ENCODE peak calls at places on chromosome 20, in eight cellular contexts. C is hepatocyte; T is endodermal cell; A is mesendoderm; K is H9; D is left ventricle myocardium inferior; L is transverse colon; H is CD8-positive, alpha-beta memory T cell. N is an unnamed sample. For H3K4me1, the result is how much of the 10 kb centered on the place peaks cover.

GRCh38 chr20:60024801-60025200 is 66.6 kb downstream of the CDH26 start:
- DNase-seq in C (no peak), T (peak), A (no peak), K (peak), D (no peak), L (no peak), H (no peak), N (no peak)

GRCh38 chr20:37911838-37912273 is 8.9 kb downstream of the VSTM2L start:
- DNase-seq in C (peak), T (peak), A (peak), K (peak), D (peak), L (peak), H (no peak), N (no peak)

GRCh38 chr20:10218536-10219451 is at the start of gene SNAP25:
- DNase-seq in C (peak), T (peak), A (peak), K (peak), D (no peak), L (peak), H (peak), N (peak)

GRCh38 chr20:8782804-8783203 is 286.1 kb upstream of the PLCB4 start:
- DNase-seq in C (no peak), T (no peak), A (no peak), K (no peak), D (no peak), L (no peak), H (no peak), N (no peak)

GRCh38 chr20:31484001-31484400 is 8.9 kb downstream of the REM1 start:
- DNase-seq in C (no peak), T (peak), A (no peak), K (peak), D (no peak), L (no peak), H (no peak), N (no peak)

GRCh38 chr20:46203510-46203837 is 85.4 kb downstream of the CD40 start:
- DNase-seq in C (no peak), T (no peak), A (no peak), K (no peak), D (no peak), L (no peak), H (no peak), N (no peak)

GRCh38 chr20:13580725-13581124 is 58.0 kb downstream of the TASP1 start:
- DNase-seq in C (no peak), T (no peak), A (no peak), K (no peak), D (no peak), L (no peak), H (no peak), N (no peak)

GRCh38 chr20:4920131-4920530 is 81.2 kb downstream of the SLC23A2 start:
- DNase-seq in C (no peak), T (no peak), A (no peak), K (no peak), D (no peak), L (no peak), H (no peak), N (no peak)

GRCh38 chr20:8073024-8073832 is 53.7 kb upstream of the TMX4 start:
- DNase-seq in C (peak), T (peak), A (peak), K (no peak), D (no peak), L (no peak), H (no peak), N (no peak)

GRCh38 chr20:13839421-13840092 is 54.7 kb downstream of the NDUFAF5 start:
- DNase-seq in C (no peak), T (no peak), A (no peak), K (no peak), D (no peak), L (no peak), H (no peak), N (no peak)

GRCh38 chr20:23010096-23010495 is 25.0 kb upstream of the SSTR4 start:
- DNase-seq in C (no peak), T (no peak), A (no peak), K (no peak), D (no peak), L (no peak), H (no peak), N (no peak)

GRCh38 chr20:41087777-41088176 is 49.6 kb upstream of the PLCG1 start:
- DNase-seq in C (no peak), T (no peak), A (no peak), K (no peak), D (no peak), L (no peak), H (no peak), N (no peak)

GRCh38 chr20:354298-354977 is 7.5 kb downstream of the NRSN2 start:
- DNase-seq in C (peak), T (peak), A (peak), K (peak), D (peak), L (peak), H (peak), N (peak)

GRCh38 chr20:35007413-35007812 is 51.7 kb downstream of the MYH7B start:
- DNase-seq in C (no peak), T (peak), A (no peak), K (no peak), D (no peak), L (peak), H (no peak), N (no peak)

GRCh38 chr20:38338849-38339520 is 7.3 kb upstream of the LBP start:
- DNase-seq in C (peak), T (peak), A (peak), K (peak), D (no peak), L (no peak), H (no peak), N (no peak)

GRCh38 chr20:2280083-2280482 is 15.7 kb upstream of the TGM3 start:
- DNase-seq in C (no peak), T (no peak), A (no peak), K (no peak), D (no peak), L (no peak), H (no peak), N (no peak)

GRCh38 chr20:15240801-15241200 is 903.4 kb upstream of the FLRT3 start:
- DNase-seq in C (no peak), T (no peak), A (no peak), K (no peak), D (no peak), L (no peak), H (no peak), N (no peak)

GRCh38 chr20:10673176-10673830 is 496 bp downstream of the JAG1 start:
- DNase-seq in C (peak), T (peak), A (no peak), K (peak), D (no peak), L (peak), H (no peak), N (no peak)

GRCh38 chr20:46327557-46327956 is 19.3 kb upstream of the CDH22 start:
- DNase-seq in C (no peak), T (no peak), A (no peak), K (no peak), D (no peak), L (no peak), H (no peak), N (no peak)

GRCh38 chr20:12970372-12970821 is 38.4 kb upstream of the SPTLC3 start:
- DNase-seq in C (peak), T (peak), A (peak), K (no peak), D (no peak), L (peak), H (no peak), N (no peak)

GRCh38 chr20:22974354-22974753 is 60.8 kb upstream of the SSTR4 start:
- DNase-seq in C (peak), T (peak), A (peak), K (peak), D (no peak), L (peak), H (no peak), N (no peak)

GRCh38 chr20:17627101-17627950 is 54.7 kb downstream of the RRBP1 start:
- DNase-seq in C (no peak), T (no peak), A (no peak), K (no peak), D (peak), L (no peak), H (no peak), N (no peak)

GRCh38 chr20:17624551-17625245 is 54.8 kb downstream of the DSTN start:
- DNase-seq in C (no peak), T (no peak), A (no peak), K (no peak), D (peak), L (no peak), H (no peak), N (no peak)

GRCh38 chr20:17624070-17624469 is 54.2 kb downstream of the DSTN start:
- DNase-seq in C (no peak), T (no peak), A (no peak), K (no peak), D (peak), L (no peak), H (no peak), N (no peak)

GRCh38 chr20:17626217-17627007 is 55.6 kb downstream of the RRBP1 start:
- DNase-seq in C (peak), T (no peak), A (no peak), K (no peak), D (peak), L (no peak), H (no peak), N (no peak)

GRCh38 chr20:17625246-17626051 is 55.6 kb downstream of the DSTN start:
- DNase-seq in C (no peak), T (no peak), A (no peak), K (no peak), D (peak), L (no peak), H (no peak), N (no peak)
- H3K4me1 ChIP-seq in C (under half), T (under half), A (under half), K (under half), D (under half), L (under half), H (under half), N (under half)

GRCh38 chr20:63958471-63958870 is 2.3 kb upstream of the UCKL1 start:
- DNase-seq in C (no peak), T (no peak), A (no peak), K (no peak), D (no peak), L (no peak), H (no peak), N (no peak)

GRCh38 chr20:63956664-63957003 is 418 bp upstream of the UCKL1 start:
- DNase-seq in C (no peak), T (no peak), A (no peak), K (no peak), D (no peak), L (no peak), H (no peak), N (no peak)

GRCh38 chr20:63957690-63958441 is 1.6 kb upstream of the UCKL1 start:
- DNase-seq in C (peak), T (peak), A (peak), K (peak), D (no peak), L (peak), H (no peak), N (no peak)

GRCh38 chr20:63955846-63956663 is at the start of gene UCKL1:
- DNase-seq in C (peak), T (peak), A (peak), K (peak), D (peak), L (peak), H (peak), N (peak)

GRCh38 chr20:63957004-63957689 is 931 bp upstream of the UCKL1 start:
- DNase-seq in C (peak), T (peak), A (peak), K (peak), D (peak), L (peak), H (peak), N (peak)
- H3K4me1 ChIP-seq in C (under half), T (under half), A (under half), K (under half), D (half or more), L (under half), H (under half), N (under half)

DNA sequence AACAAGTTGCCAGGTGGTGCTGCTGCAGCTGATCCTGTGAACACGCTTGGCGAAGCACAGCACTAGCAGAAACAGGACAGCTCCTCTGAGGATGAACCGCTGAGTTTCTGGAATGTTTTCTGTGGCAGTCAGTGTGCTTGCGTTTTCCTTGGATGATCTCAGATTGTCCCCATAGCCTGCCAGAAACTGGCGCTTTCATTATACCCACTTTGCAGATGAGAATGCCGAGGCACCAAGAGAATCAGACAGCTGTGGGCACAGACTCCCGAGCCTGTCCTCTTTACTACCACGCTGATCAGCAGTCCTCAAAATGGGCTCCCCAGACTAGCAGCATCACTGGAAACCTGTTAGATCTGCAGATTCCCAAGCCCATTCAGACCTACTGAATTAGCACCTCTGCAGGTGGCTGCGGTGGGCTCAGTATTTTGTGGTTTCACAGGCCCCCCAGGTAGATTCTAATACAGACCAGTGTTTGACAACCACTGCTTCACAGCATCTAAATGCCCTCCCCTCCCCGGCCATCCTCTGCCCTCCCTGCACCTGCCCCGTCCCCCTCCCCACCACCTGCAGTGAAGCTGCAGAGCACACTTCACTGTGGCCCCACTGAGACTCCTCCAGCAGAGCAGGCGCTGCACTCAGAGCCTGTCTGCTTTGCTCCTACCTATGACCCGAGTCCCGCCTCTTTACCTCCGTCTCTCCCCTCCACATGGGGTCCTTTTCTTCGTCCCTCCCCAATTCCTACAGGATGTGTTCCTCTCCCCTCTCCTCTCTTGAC is 29.6 kb downstream of the SPATA2 start:
- DNase-seq in C (no peak), T (peak), A (no peak), K (no peak), D (no peak), L (no peak), H (no peak), N (no peak)
- H3K4me1 ChIP-seq in C (under half), T (under half), A (under half), K (under half), D (under half), L (under half), H (under half), N (under half)

GRCh38 chr20:57677323-57677982 is 32.4 kb downstream of the PMEPA1 start:
- DNase-seq in C (no peak), T (no peak), A (no peak), K (no peak), D (no peak), L (no peak), H (no peak), N (no peak)

GRCh38 chr20:57680934-57681914 is 28.6 kb downstream of the PMEPA1 start:
- DNase-seq in C (no peak), T (no peak), A (no peak), K (no peak), D (no peak), L (peak), H (peak), N (no peak)

GRCh38 chr20:57680131-57680716 is 29.6 kb downstream of the PMEPA1 start:
- DNase-seq in C (no peak), T (no peak), A (no peak), K (no peak), D (no peak), L (peak), H (no peak), N (no peak)

GRCh38 chr20:57678340-57678739 is 31.5 kb downstream of the PMEPA1 start:
- DNase-seq in C (no peak), T (no peak), A (no peak), K (no peak), D (no peak), L (peak), H (no peak), N (no peak)

GRCh38 chr20:57679113-57679512 is 30.7 kb downstream of the PMEPA1 start:
- DNase-seq in C (no peak), T (no peak), A (no peak), K (no peak), D (no peak), L (no peak), H (no peak), N (no peak)
- H3K4me1 ChIP-seq in C (under half), T (under half), A (under half), K (under half), D (half or more), L (under half), H (under half), N (under half)

DNA sequence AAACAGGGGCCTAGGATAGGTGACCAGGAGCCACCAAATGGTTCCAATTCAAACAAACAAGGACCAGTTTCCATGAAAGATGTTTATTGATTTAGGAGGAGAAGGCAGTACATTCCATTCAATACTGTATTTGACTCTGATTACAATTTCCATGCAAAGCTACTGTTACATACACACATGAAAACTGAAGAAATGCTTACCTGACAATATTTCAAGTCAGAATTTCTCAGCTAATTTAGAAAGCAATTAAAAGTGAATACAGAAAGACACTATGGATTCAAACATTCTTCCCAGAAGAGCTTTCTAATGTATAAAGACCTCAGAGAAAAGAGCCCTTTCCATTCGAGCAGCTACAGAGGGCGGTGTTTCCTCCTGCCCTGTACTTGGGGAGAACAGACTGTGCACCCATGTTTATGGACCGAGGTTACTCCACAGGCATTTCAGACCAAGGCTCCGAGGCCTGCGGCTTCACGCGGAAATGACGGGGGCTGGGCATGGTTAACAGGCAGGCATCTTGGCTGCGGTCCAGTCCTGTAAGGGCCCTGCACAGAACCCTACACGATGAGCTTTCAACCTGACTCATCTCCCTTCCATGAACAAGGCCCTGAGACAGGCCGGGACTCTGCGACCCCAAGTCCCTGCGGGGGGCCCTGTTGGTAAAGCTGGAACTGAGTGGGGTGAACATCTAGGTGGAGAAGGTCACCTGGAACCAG is 25.7 kb upstream of the TCFL5 start:
- DNase-seq in C (peak), T (no peak), A (no peak), K (no peak), D (peak), L (peak), H (peak), N (peak)
- H3K4me1 ChIP-seq in C (under half), T (under half), A (under half), K (under half), D (under half), L (under half), H (under half), N (under half)

GRCh38 chr20:19782669-19783068 is 24.6 kb downstream of the RIN2 start:
- DNase-seq in C (no peak), T (no peak), A (no peak), K (no peak), D (no peak), L (no peak), H (no peak), N (no peak)
- H3K4me1 ChIP-seq in C (under half), T (under half), A (under half), K (under half), D (half or more), L (under half), H (under half), N (under half)

DNA sequence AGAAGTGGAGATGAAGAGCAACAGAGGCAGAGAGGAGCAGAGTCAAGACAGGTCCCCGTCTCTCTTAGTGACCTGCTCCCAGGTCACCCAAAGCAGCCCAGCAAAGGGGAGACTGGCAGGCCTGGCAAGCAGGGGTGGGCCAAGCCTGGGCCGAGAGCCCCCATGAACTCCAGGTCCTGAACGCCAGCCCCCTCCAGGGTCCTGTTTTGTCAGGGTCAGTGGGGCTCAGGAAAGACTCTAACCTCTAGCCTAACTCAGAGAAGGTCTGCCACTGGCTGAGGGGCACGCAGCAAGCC is 1.2 kb downstream of the NECAB3 start:
- DNase-seq in C (no peak), T (peak), A (no peak), K (no peak), D (no peak), L (no peak), H (no peak), N (no peak)
- H3K4me1 ChIP-seq in C (under half), T (under half), A (under half), K (under half), D (half or more), L (under half), H (under half), N (under half)

DNA sequence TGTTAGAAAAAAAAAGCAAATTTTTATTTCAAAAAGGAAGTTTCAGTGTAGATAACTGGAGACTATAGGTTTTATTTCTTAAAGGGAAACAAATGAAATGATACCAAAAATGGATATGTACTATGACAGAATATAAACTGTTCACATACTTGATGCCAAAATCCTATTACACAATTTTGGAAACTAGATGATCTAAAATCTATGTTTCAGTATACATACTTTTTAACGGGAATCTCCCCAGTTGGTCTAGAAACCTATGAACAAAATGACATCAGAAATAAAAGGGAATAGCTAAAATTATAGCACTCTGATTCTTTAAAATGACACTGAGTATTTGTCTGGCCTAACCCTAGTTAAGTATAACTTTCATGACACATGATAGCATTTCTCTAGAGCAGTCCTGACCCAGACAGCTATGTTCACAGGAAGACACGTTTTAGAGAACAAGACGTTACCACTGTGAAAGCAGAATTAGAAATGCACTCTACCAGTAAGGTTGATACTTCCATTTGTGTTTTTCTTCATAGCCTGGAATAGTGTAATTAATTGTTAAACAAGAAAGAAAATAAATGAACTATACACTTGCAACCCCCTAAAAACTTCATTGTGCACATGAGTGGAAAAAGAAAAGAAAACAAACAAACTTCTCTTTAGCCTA is 3.4 kb downstream of the OSER1 start:
- DNase-seq in C (no peak), T (no peak), A (no peak), K (no peak), D (no peak), L (no peak), H (no peak), N (no peak)
- H3K4me1 ChIP-seq in C (under half), T (under half), A (under half), K (under half), D (half or more), L (half or more), H (under half), N (under half)

GRCh38 chr20:62151835-62152364 is 8.3 kb downstream of the SS18L1 start:
- DNase-seq in C (no peak), T (no peak), A (no peak), K (no peak), D (no peak), L (no peak), H (no peak), N (no peak)
- H3K4me1 ChIP-seq in C (under half), T (under half), A (under half), K (under half), D (under half), L (under half), H (under half), N (under half)

GRCh38 chr20:39850236-39850635 is 838.8 kb downstream of the MAFB start:
- DNase-seq in C (no peak), T (no peak), A (no peak), K (no peak), D (no peak), L (no peak), H (no peak), N (no peak)

GRCh38 chr20:39850821-39851330 is 838.2 kb downstream of the MAFB start:
- DNase-seq in C (no peak), T (peak), A (peak), K (no peak), D (no peak), L (no peak), H (no peak), N (no peak)

GRCh38 chr20:39853050-39853449 is 836.0 kb downstream of the MAFB start:
- DNase-seq in C (no peak), T (no peak), A (peak), K (no peak), D (no peak), L (no peak), H (no peak), N (no peak)

GRCh38 chr20:39849664-39850063 is 839.4 kb downstream of the MAFB start:
- DNase-seq in C (peak), T (peak), A (no peak), K (no peak), D (peak), L (peak), H (no peak), N (peak)

GRCh38 chr20:39851459-39851858 is 837.6 kb downstream of the MAFB start:
- DNase-seq in C (no peak), T (no peak), A (no peak), K (no peak), D (no peak), L (no peak), H (no peak), N (no peak)
- H3K4me1 ChIP-seq in C (under half), T (under half), A (under half), K (under half), D (under half), L (under half), H (under half), N (under half)

N was measured in prostate gland.